ENCODE peak calls at places on chromosomes 7 and 10, in seven cellular contexts. N is right atrium auricular region, Q is IMR-90, I is dorsolateral prefrontal cortex, J is gastrocnemius medialis, A is prostate gland, G is heart right ventricle. O is an unnamed sample.

GRCh38 chr7:55336540-55336939 is 28.6 kb upstream of the LANCL2 start:
- DNase-seq in I (no peak), A (no peak), N (no peak), Q (no peak), G (no peak), J (no peak), O (no peak)

GRCh38 chr7:25388681-25389080 is 160.4 kb upstream of the NPVF start:
- DNase-seq in G (no peak), I (no peak), A (no peak), J (no peak), N (no peak), Q (no peak), O (no peak)

GRCh38 chr7:1587738-1588137 is 17.9 kb upstream of the PSMG3 start:
- DNase-seq in J (no peak), A (no peak), N (no peak), Q (no peak), I (no peak), G (no peak), O (no peak)

GRCh38 chr7:114874170-114874569 is 47.7 kb upstream of the MDFIC start:
- DNase-seq in A (no peak), Q (no peak), N (no peak), G (no peak), J (no peak), I (no peak), O (no peak)

GRCh38 chr7:118046086-118046485 is 137.9 kb upstream of the LSM8 start:
- DNase-seq in I (no peak), G (no peak), Q (no peak), A (no peak), J (no peak), N (no peak), O (no peak)

GRCh38 chr10:130022071-130022470 is 58.0 kb upstream of the EBF3 start:
- DNase-seq in N (no peak), A (no peak), Q (no peak), J (no peak), G (peak; percentile 2), I (no peak), O (no peak)

GRCh38 chr7:50397320-50397970 is 52.7 kb downstream of the FIGNL1 start:
- DNase-seq in A (no peak), N (no peak), Q (no peak), I (no peak), J (no peak), G (no peak), O (no peak)

GRCh38 chr7:142855756-142856564 is 1.1 kb downstream of the EPHB6 start:
- DNase-seq in I (no peak), A (peak; percentile 70), Q (no peak), G (no peak), N (peak; percentile 69), J (no peak), O (no peak)

GRCh38 chr10:239109-239508 is 103.9 kb downstream of the ZMYND11 start:
- DNase-seq in A (no peak), G (no peak), N (no peak), J (no peak), Q (peak; percentile 29), I (no peak), O (no peak)

GRCh38 chr10:10992961-10993714 is 24.5 kb upstream of the CELF2 start:
- DNase-seq in Q (no peak), G (no peak), J (no peak), N (no peak), I (no peak), A (no peak), O (no peak)

GRCh38 chr10:44883581-44884331 is 27.4 kb upstream of the TMEM72 start:
- DNase-seq in A (no peak), G (no peak), I (no peak), N (no peak), J (no peak), Q (no peak), O (no peak)

DNA sequence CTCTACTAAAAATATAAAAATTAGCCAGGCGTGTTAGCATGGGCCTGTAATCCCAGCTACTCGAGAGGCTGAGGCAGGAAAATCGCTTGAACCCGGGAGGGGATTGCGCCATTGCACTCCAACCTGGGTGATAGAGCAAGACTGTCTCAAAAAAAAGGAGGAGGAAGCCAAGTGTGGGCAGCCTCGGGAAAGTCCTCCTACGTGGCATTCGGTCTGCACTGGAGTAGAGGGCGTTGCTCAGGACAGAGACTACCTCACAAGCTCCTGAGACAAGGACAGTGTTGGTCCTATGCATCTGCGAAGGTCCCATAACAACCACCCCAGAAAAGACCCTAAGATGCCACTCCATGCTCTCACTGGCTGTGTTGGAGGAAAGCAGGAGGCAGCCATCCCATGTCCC is 10.0 kb upstream of the SERPINE1 start:
- DNase-seq in J (no peak), A (no peak), G (no peak), N (no peak), I (no peak), Q (no peak), O (no peak)
- TF ChIP-seq CTCF in J (no peak), A (no peak), G (no peak), N (no peak), I (no peak), Q (no peak), O (no peak)

GRCh38 chr7:105309235-105310156 is 79.2 kb downstream of the SRPK2 start:
- DNase-seq in G (no peak), Q (no peak), J (no peak), N (no peak), A (no peak), I (no peak), O (no peak)

GRCh38 chr7:105305633-105306032 is 83.1 kb downstream of the SRPK2 start:
- DNase-seq in G (no peak), A (no peak), Q (no peak), N (no peak), I (no peak), J (no peak), O (no peak)

GRCh38 chr7:105306160-105306784 is 82.4 kb downstream of the SRPK2 start:
- DNase-seq in N (no peak), J (no peak), A (peak; percentile 12), Q (no peak), I (no peak), G (no peak), O (no peak)

GRCh38 chr7:105307163-105307672 is 81.5 kb downstream of the SRPK2 start:
- DNase-seq in G (no peak), I (no peak), Q (no peak), A (no peak), N (no peak), J (no peak), O (no peak)

GRCh38 chr7:105304040-105304895 is 84.5 kb downstream of the SRPK2 start:
- DNase-seq in A (peak; percentile 31), J (no peak), N (no peak), I (peak; percentile 48), G (no peak), Q (peak; percentile 77), O (peak; percentile 25)
- H3K4me3 ChIP-seq in A (peak overlapping the region; percentile 12), J (no peak overlapping the region), N (no peak overlapping the region), I (peak overlapping the region; percentile 57), G (no peak overlapping the region), Q (no peak overlapping the region), O (no peak overlapping the region)

GRCh38 chr10:103828107-103828506 is 27.3 kb downstream of the SH3PXD2A start:
- DNase-seq in A (no peak), Q (no peak), N (no peak), I (no peak), J (no peak), G (no peak), O (no peak)
- TF ChIP-seq CTCF in A (no peak), Q (no peak), N (no peak), I (no peak), J (no peak), G (no peak), O (no peak)

DNA sequence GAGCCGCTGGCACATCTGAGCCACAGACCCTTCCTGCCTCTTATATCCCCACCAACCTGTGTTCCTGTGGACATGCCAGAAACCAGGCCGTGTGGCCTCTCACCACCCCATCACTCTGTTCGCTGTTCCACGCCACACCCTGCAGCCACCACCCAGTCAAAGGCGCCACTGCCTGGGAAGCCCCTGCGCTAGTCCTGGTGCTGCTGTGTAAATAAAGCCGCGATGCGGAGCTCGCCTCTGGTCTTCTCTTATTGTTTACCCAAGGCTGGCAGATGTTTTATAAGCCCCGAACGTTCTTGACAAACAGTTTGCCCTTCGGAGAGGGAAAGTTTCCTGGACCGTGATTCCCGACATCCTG is 61.3 kb downstream of the LHPP start:
- DNase-seq in I (no peak), G (no peak), A (no peak), Q (no peak), N (no peak), J (no peak), O (no peak)
- H3K4me3 ChIP-seq in I (no peak overlapping the region), G (peak overlapping the region; percentile 43), A (peak overlapping the region; percentile 2), Q (no peak overlapping the region), N (no peak overlapping the region), J (peak overlapping the region; percentile 14), O (no peak overlapping the region)

GRCh38 chr10:133309720-133310398 is 1.1 kb downstream of the ZNF511 start:
- DNase-seq in J (no peak), G (no peak), Q (no peak), N (no peak), I (no peak), A (peak; percentile 36), O (no peak)

GRCh38 chr10:133312016-133312768 is 3.5 kb downstream of the ZNF511 start:
- DNase-seq in G (no peak), I (no peak), Q (no peak), A (no peak), N (no peak), J (no peak), O (no peak)

GRCh38 chr10:133310399-133310755 is 1.7 kb downstream of the ZNF511 start:
- DNase-seq in A (no peak), N (no peak), G (no peak), Q (no peak), J (no peak), I (no peak), O (no peak)

GRCh38 chr10:133311570-133311969 is 2.9 kb downstream of the ZNF511 start:
- DNase-seq in Q (no peak), N (no peak), J (no peak), A (no peak), I (no peak), G (no peak), O (no peak)

DNA sequence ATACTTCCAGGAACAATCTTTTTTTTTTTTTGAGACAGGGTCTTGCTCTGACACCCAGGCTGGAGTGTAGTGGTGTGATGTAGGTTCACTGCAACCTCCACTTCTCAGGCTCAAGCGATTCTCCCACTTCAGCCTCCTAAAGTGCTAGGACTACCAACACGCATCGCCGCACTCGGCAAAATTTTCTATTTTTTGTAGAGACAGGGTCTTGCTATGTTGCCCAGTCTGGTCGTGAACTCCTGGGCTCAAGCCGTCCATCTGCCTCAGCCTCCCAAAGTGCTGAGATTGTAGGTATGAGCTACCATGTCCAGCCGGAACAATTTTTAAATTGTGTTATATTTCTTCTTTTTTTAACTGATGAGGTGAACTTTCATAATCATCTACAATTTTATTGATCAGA is 2.1 kb downstream of the ZNF511 start:
- DNase-seq in Q (no peak), A (no peak), G (no peak), I (no peak), J (no peak), N (no peak), O (no peak)
- TF ChIP-seq CTCF in Q (no peak), A (no peak), G (no peak), I (no peak), J (no peak), N (no peak), O (no peak)